ENCODE peak calls at places on chromosomes 5 and 9, in eight cellular contexts. One of them, this sample, is unnamed.

GRCh38 chr5:98529321-98529720 is 244.1 kb upstream of the RGMB start:
- DNase-seq in HS-5: no peak
- DNase-seq in NCI-H1436: no peak
- DNase-seq in T-helper 1 cell: no peak
- DNase-seq in astrocyte of the spinal cord: no peak
- DNase-seq in brain microvascular endothelial cell: no peak
- DNase-seq in cardiac fibroblast: no peak
- DNase-seq in GM04504: no peak
- DNase-seq in this sample: no peak

GRCh38 chr9:13942695-13943094 is 371.2 kb downstream of the NFIB start:
- DNase-seq in NCI-H1436: no peak
- DNase-seq in cardiac fibroblast: peak; percentile 98
- DNase-seq in GM04504: peak; percentile 70
- DNase-seq in HS-5: peak; percentile 94
- DNase-seq in brain microvascular endothelial cell: peak; percentile 99
- DNase-seq in T-helper 1 cell: no peak
- DNase-seq in astrocyte of the spinal cord: peak; percentile 97
- DNase-seq in this sample: peak; percentile 77

GRCh38 chr9:5817776-5818336 is 15.1 kb downstream of the ERMP1 start:
- DNase-seq in cardiac fibroblast: peak; percentile 80
- DNase-seq in HS-5: peak; percentile 48
- DNase-seq in T-helper 1 cell: no peak
- DNase-seq in astrocyte of the spinal cord: peak; percentile 56
- DNase-seq in NCI-H1436: no peak
- DNase-seq in brain microvascular endothelial cell: peak; percentile 41
- DNase-seq in GM04504: peak; percentile 35
- DNase-seq in this sample: peak; percentile 15

GRCh38 chr5:56827043-56827442 is 11.7 kb downstream of the MAP3K1 start:
- DNase-seq in HS-5: no peak
- DNase-seq in NCI-H1436: no peak
- DNase-seq in T-helper 1 cell: no peak
- DNase-seq in GM04504: no peak
- DNase-seq in brain microvascular endothelial cell: no peak
- DNase-seq in cardiac fibroblast: no peak
- DNase-seq in astrocyte of the spinal cord: no peak
- DNase-seq in this sample: no peak

GRCh38 chr9:81600631-81601030 is 88.7 kb downstream of the TLE1 start:
- DNase-seq in astrocyte of the spinal cord: no peak
- DNase-seq in HS-5: no peak
- DNase-seq in brain microvascular endothelial cell: no peak
- DNase-seq in T-helper 1 cell: no peak
- DNase-seq in NCI-H1436: no peak
- DNase-seq in cardiac fibroblast: no peak
- DNase-seq in GM04504: no peak
- DNase-seq in this sample: no peak

GRCh38 chr5:151651997-151652645 is 34.6 kb downstream of the SPARC start:
- DNase-seq in cardiac fibroblast: peak; percentile 86
- DNase-seq in NCI-H1436: peak; percentile 57
- DNase-seq in T-helper 1 cell: peak; percentile 33
- DNase-seq in HS-5: peak; percentile 58
- DNase-seq in GM04504: no peak
- DNase-seq in brain microvascular endothelial cell: peak; percentile 81
- DNase-seq in astrocyte of the spinal cord: peak; percentile 79
- DNase-seq in this sample: no peak

GRCh38 chr5:174424219-174425053 is 299.9 kb upstream of the MSX2 start:
- DNase-seq in astrocyte of the spinal cord: no peak
- DNase-seq in GM04504: no peak
- DNase-seq in cardiac fibroblast: no peak
- DNase-seq in NCI-H1436: no peak
- DNase-seq in T-helper 1 cell: no peak
- DNase-seq in brain microvascular endothelial cell: no peak
- DNase-seq in HS-5: no peak
- DNase-seq in this sample: no peak

GRCh38 chr5:86838078-86838477 is 220.3 kb downstream of the COX7C start:
- DNase-seq in GM04504: no peak
- DNase-seq in T-helper 1 cell: no peak
- DNase-seq in NCI-H1436: no peak
- DNase-seq in cardiac fibroblast: no peak
- DNase-seq in HS-5: no peak
- DNase-seq in astrocyte of the spinal cord: peak; percentile 9
- DNase-seq in brain microvascular endothelial cell: no peak
- DNase-seq in this sample: no peak

GRCh38 chr5:2300421-2300820 is 417.7 kb upstream of the IRX4 start:
- DNase-seq in brain microvascular endothelial cell: no peak
- DNase-seq in HS-5: no peak
- DNase-seq in GM04504: no peak
- DNase-seq in cardiac fibroblast: no peak
- DNase-seq in NCI-H1436: no peak
- DNase-seq in T-helper 1 cell: no peak
- DNase-seq in astrocyte of the spinal cord: no peak
- DNase-seq in this sample: no peak

GRCh38 chr5:59597690-59598546 is 295.6 kb downstream of the PDE4D start:
- DNase-seq in T-helper 1 cell: no peak
- DNase-seq in brain microvascular endothelial cell: no peak
- DNase-seq in cardiac fibroblast: no peak
- DNase-seq in astrocyte of the spinal cord: no peak
- DNase-seq in HS-5: no peak
- DNase-seq in GM04504: no peak
- DNase-seq in NCI-H1436: no peak
- DNase-seq in this sample: no peak

GRCh38 chr9:5425006-5425628 is 12.6 kb downstream of the PLGRKT start:
- DNase-seq in brain microvascular endothelial cell: no peak
- DNase-seq in T-helper 1 cell: no peak
- DNase-seq in GM04504: no peak
- DNase-seq in cardiac fibroblast: peak; percentile 54
- DNase-seq in astrocyte of the spinal cord: peak; percentile 37
- DNase-seq in NCI-H1436: peak; percentile 13
- DNase-seq in HS-5: no peak
- DNase-seq in this sample: no peak

GRCh38 chr9:87520172-87520683 is 22.6 kb downstream of the DAPK1 start:
- DNase-seq in HS-5: no peak
- DNase-seq in NCI-H1436: no peak
- DNase-seq in T-helper 1 cell: no peak
- DNase-seq in astrocyte of the spinal cord: no peak
- DNase-seq in cardiac fibroblast: no peak
- DNase-seq in GM04504: no peak
- DNase-seq in brain microvascular endothelial cell: no peak
- DNase-seq in this sample: no peak

GRCh38 chr9:134420281-134420835 is 94.1 kb downstream of the RXRA start:
- DNase-seq in NCI-H1436: no peak
- DNase-seq in GM04504: no peak
- DNase-seq in HS-5: no peak
- DNase-seq in T-helper 1 cell: no peak
- DNase-seq in astrocyte of the spinal cord: no peak
- DNase-seq in cardiac fibroblast: no peak
- DNase-seq in brain microvascular endothelial cell: no peak
- DNase-seq in this sample: no peak

GRCh38 chr5:113427871-113428574 is 6.8 kb downstream of the TSSK1B start:
- DNase-seq in NCI-H1436: no peak
- DNase-seq in brain microvascular endothelial cell: no peak
- DNase-seq in astrocyte of the spinal cord: no peak
- DNase-seq in HS-5: no peak
- DNase-seq in T-helper 1 cell: no peak
- DNase-seq in GM04504: no peak
- DNase-seq in cardiac fibroblast: no peak
- DNase-seq in this sample: no peak

GRCh38 chr5:166382031-166382430 is 1909.4 kb upstream of the WWC1 start:
- DNase-seq in NCI-H1436: no peak
- DNase-seq in GM04504: no peak
- DNase-seq in HS-5: no peak
- DNase-seq in astrocyte of the spinal cord: no peak
- DNase-seq in T-helper 1 cell: no peak
- DNase-seq in brain microvascular endothelial cell: no peak
- DNase-seq in cardiac fibroblast: no peak
- DNase-seq in this sample: no peak

GRCh38 chr5:96691503-96692303 is 29.5 kb downstream of the CAST start:
- DNase-seq in HS-5: no peak
- DNase-seq in T-helper 1 cell: no peak
- DNase-seq in brain microvascular endothelial cell: no peak
- DNase-seq in NCI-H1436: no peak
- DNase-seq in GM04504: peak; percentile 52
- DNase-seq in astrocyte of the spinal cord: no peak
- DNase-seq in cardiac fibroblast: peak; percentile 62
- DNase-seq in this sample: peak; percentile 44

GRCh38 chr9:123569343-123569694 is 213.3 kb downstream of the CRB2 start:
- DNase-seq in astrocyte of the spinal cord: no peak
- DNase-seq in cardiac fibroblast: no peak
- DNase-seq in HS-5: no peak
- DNase-seq in NCI-H1436: no peak
- DNase-seq in GM04504: peak; percentile 42
- DNase-seq in brain microvascular endothelial cell: no peak
- DNase-seq in T-helper 1 cell: no peak
- DNase-seq in this sample: no peak

GRCh38 chr9:125754096-125754495 is 6.9 kb downstream of the PBX3 start:
- DNase-seq in cardiac fibroblast: no peak
- DNase-seq in NCI-H1436: no peak
- DNase-seq in astrocyte of the spinal cord: no peak
- DNase-seq in T-helper 1 cell: no peak
- DNase-seq in GM04504: no peak
- DNase-seq in HS-5: no peak
- DNase-seq in brain microvascular endothelial cell: no peak
- DNase-seq in this sample: no peak

GRCh38 chr9:86200599-86201162 is 58.8 kb downstream of the C9orf153 start:
- DNase-seq in NCI-H1436: no peak
- DNase-seq in GM04504: no peak
- DNase-seq in astrocyte of the spinal cord: no peak
- DNase-seq in HS-5: no peak
- DNase-seq in cardiac fibroblast: no peak
- DNase-seq in T-helper 1 cell: no peak
- DNase-seq in brain microvascular endothelial cell: no peak
- DNase-seq in this sample: no peak

GRCh38 chr5:100446879-100447278 is 88.3 kb upstream of the FAM174A start:
- DNase-seq in NCI-H1436: no peak
- DNase-seq in astrocyte of the spinal cord: no peak
- DNase-seq in T-helper 1 cell: no peak
- DNase-seq in HS-5: no peak
- DNase-seq in brain microvascular endothelial cell: no peak
- DNase-seq in GM04504: no peak
- DNase-seq in cardiac fibroblast: no peak
- DNase-seq in this sample: no peak

GRCh38 chr9:69009708-69010107 is 4.2 kb downstream of the PRKACG start:
- DNase-seq in cardiac fibroblast: no peak
- DNase-seq in NCI-H1436: no peak
- DNase-seq in brain microvascular endothelial cell: no peak
- DNase-seq in T-helper 1 cell: no peak
- DNase-seq in HS-5: no peak
- DNase-seq in GM04504: no peak
- DNase-seq in astrocyte of the spinal cord: no peak
- DNase-seq in this sample: no peak

GRCh38 chr5:67844937-67845336 is 370.6 kb upstream of the PIK3R1 start:
- DNase-seq in T-helper 1 cell: no peak
- DNase-seq in astrocyte of the spinal cord: no peak
- DNase-seq in HS-5: no peak
- DNase-seq in NCI-H1436: no peak
- DNase-seq in GM04504: no peak
- DNase-seq in brain microvascular endothelial cell: no peak
- DNase-seq in cardiac fibroblast: no peak
- DNase-seq in this sample: no peak

GRCh38 chr9:110049699-110050450 is 158.1 kb downstream of the C9orf152 start:
- DNase-seq in astrocyte of the spinal cord: peak; percentile 35
- DNase-seq in cardiac fibroblast: peak; percentile 51
- DNase-seq in NCI-H1436: no peak
- DNase-seq in brain microvascular endothelial cell: no peak
- DNase-seq in T-helper 1 cell: no peak
- DNase-seq in GM04504: no peak
- DNase-seq in HS-5: no peak
- DNase-seq in this sample: no peak

GRCh38 chr9:124312290-124313265 is 54.8 kb downstream of the NEK6 start:
- DNase-seq in brain microvascular endothelial cell: no peak
- DNase-seq in NCI-H1436: no peak
- DNase-seq in GM04504: no peak
- DNase-seq in T-helper 1 cell: no peak
- DNase-seq in HS-5: no peak
- DNase-seq in astrocyte of the spinal cord: no peak
- DNase-seq in cardiac fibroblast: no peak
- DNase-seq in this sample: no peak

GRCh38 chr5:175166013-175166412 is 278.0 kb downstream of the DRD1 start:
- DNase-seq in cardiac fibroblast: no peak
- DNase-seq in astrocyte of the spinal cord: no peak
- DNase-seq in HS-5: no peak
- DNase-seq in GM04504: no peak
- DNase-seq in T-helper 1 cell: no peak
- DNase-seq in brain microvascular endothelial cell: no peak
- DNase-seq in NCI-H1436: no peak
- DNase-seq in this sample: no peak

GRCh38 chr9:33939924-33940874 is 108.5 kb downstream of the UBAP2 start:
- DNase-seq in cardiac fibroblast: no peak
- DNase-seq in HS-5: no peak
- DNase-seq in astrocyte of the spinal cord: no peak
- DNase-seq in NCI-H1436: no peak
- DNase-seq in GM04504: no peak
- DNase-seq in T-helper 1 cell: no peak
- DNase-seq in brain microvascular endothelial cell: no peak
- DNase-seq in this sample: no peak

GRCh38 chr5:8686707-8687106 is 817.8 kb downstream of the MTRR start:
- DNase-seq in GM04504: peak; percentile 7
- DNase-seq in HS-5: peak; percentile 16
- DNase-seq in cardiac fibroblast: peak; percentile 72
- DNase-seq in T-helper 1 cell: no peak
- DNase-seq in brain microvascular endothelial cell: peak; percentile 37
- DNase-seq in astrocyte of the spinal cord: peak; percentile 15
- DNase-seq in NCI-H1436: no peak
- DNase-seq in this sample: no peak

This sample was measured in AG09319.